ENCODE peak calls at places on chromosomes 1 and 21, in nine cellular contexts. Q, T, N, X, L, W, K, M and R are unnamed samples.
A peak's percentile ranks its signal among the peaks of the same experiment; 100 is the strongest.

GRCh38 chr1:202806845-202807366 is 1.3 kb downstream of the KDM5B start:
- DNase-seq in L (no peak), X (peak; percentile 42), Q (no peak), N (no peak), W (no peak), M (peak; percentile 32), K (no peak), T (no peak), R (peak; percentile 19)

GRCh38 chr21:37746849-37747248 is 169.4 kb downstream of the KCNJ6 start:
- DNase-seq in Q (no peak), M (no peak), N (no peak), L (no peak), X (no peak), T (no peak), K (no peak), W (no peak), R (no peak)

GRCh38 chr1:189851806-189852367 is 625.8 kb downstream of the BRINP3 start:
- DNase-seq in M (no peak), Q (no peak), N (no peak), W (peak; percentile 64), T (no peak), L (no peak), X (no peak), K (no peak), R (no peak)

GRCh38 chr1:117051224-117052064 is 8.7 kb upstream of the TTF2 start:
- DNase-seq in K (no peak), L (no peak), Q (no peak), M (no peak), W (no peak), X (peak; percentile 65), T (no peak), N (peak; percentile 11), R (no peak)

GRCh38 chr1:150560011-150560438 is 10.8 kb downstream of the ADAMTSL4 start:
- DNase-seq in N (peak; percentile 68), M (peak; percentile 79), T (peak; percentile 81), L (peak; percentile 76), W (no peak), K (no peak), Q (no peak), X (peak; percentile 86), R (peak; percentile 73)

GRCh38 chr21:42463861-42464515 is 32.0 kb downstream of the RSPH1 start:
- DNase-seq in W (no peak), Q (peak; percentile 68), L (no peak), N (no peak), M (no peak), X (peak; percentile 79), T (no peak), K (peak; percentile 64), R (peak; percentile 34)

GRCh38 chr1:229253170-229253974 is 17.5 kb upstream of the RAB4A start:
- DNase-seq in N (no peak), T (no peak), K (no peak), M (no peak), L (no peak), W (peak; percentile 39), X (peak; percentile 33), Q (peak; percentile 32), R (no peak)

GRCh38 chr21:28521932-28522826 is 470.5 kb downstream of the LTN1 start:
- DNase-seq in T (no peak), K (peak; percentile 47), W (peak; percentile 24), L (no peak), Q (peak; percentile 79), X (no peak), M (no peak), N (peak; percentile 39), R (no peak)

GRCh38 chr21:36246080-36246631 is 73.8 kb upstream of the MORC3 start:
- DNase-seq in M (no peak), N (no peak), K (no peak), T (no peak), Q (no peak), X (no peak), L (no peak), W (no peak), R (no peak)

GRCh38 chr1:203250936-203251335 is 21.5 kb upstream of the CHIT1 start:
- DNase-seq in T (no peak), Q (no peak), X (no peak), L (no peak), N (no peak), M (no peak), K (no peak), W (no peak), R (no peak)

GRCh38 chr1:54516249-54516920 is 31.6 kb upstream of the ACOT11 start:
- DNase-seq in M (no peak), K (no peak), L (no peak), W (no peak), Q (peak; percentile 8), T (no peak), N (no peak), X (no peak), R (no peak)

GRCh38 chr1:61053712-61054608 is 28.4 kb upstream of the NFIA start:
- DNase-seq in W (no peak), X (peak; percentile 26), L (peak; percentile 63), T (peak; percentile 75), Q (no peak), K (no peak), M (peak; percentile 52), N (peak; percentile 48), R (peak; percentile 77)

GRCh38 chr1:97488505-97488904 is 432.3 kb downstream of the DPYD start:
- DNase-seq in N (no peak), L (no peak), M (no peak), X (no peak), W (no peak), K (no peak), Q (no peak), T (no peak), R (no peak)

GRCh38 chr1:44819594-44820327 is 11.4 kb downstream of the BTBD19 start:
- DNase-seq in M (peak; percentile 78), Q (peak; percentile 95), W (peak; percentile 89), N (peak; percentile 82), K (peak; percentile 92), T (peak; percentile 81), X (peak; percentile 92), L (peak; percentile 81), R (peak; percentile 84)

GRCh38 chr1:228329887-228330286 is 76.7 kb downstream of the TRIM11 start:
- DNase-seq in Q (no peak), T (no peak), N (no peak), L (no peak), X (no peak), K (no peak), M (no peak), W (no peak), R (no peak)

GRCh38 chr1:27521336-27522147 is 31.6 kb upstream of the WASF2 start:
- DNase-seq in Q (no peak), W (no peak), K (no peak), X (peak; percentile 55), T (peak; percentile 48), N (peak; percentile 63), M (no peak), L (peak; percentile 50), R (no peak)

GRCh38 chr1:227888404-227889046 is 59.2 kb downstream of the WNT9A start:
- DNase-seq in K (no peak), L (no peak), T (no peak), N (no peak), M (peak; percentile 25), W (no peak), X (no peak), Q (no peak), R (no peak)

GRCh38 chr1:91549041-91549735 is 48.5 kb downstream of the CDC7 start:
- DNase-seq in K (no peak), W (no peak), N (no peak), T (no peak), M (no peak), L (no peak), X (peak; percentile 80), Q (no peak), R (no peak)

GRCh38 chr1:222975472-222976122 is 160.8 kb downstream of the DISP1 start:
- DNase-seq in X (no peak), W (no peak), M (no peak), N (peak; percentile 15), Q (peak; percentile 28), L (no peak), K (peak; percentile 50), T (no peak), R (no peak)

GRCh38 chr1:21175324-21175669 is 1.4 kb downstream of the EIF4G3 start:
- DNase-seq in L (no peak), K (peak; percentile 37), N (no peak), Q (peak; percentile 27), T (peak; percentile 67), W (no peak), X (peak; percentile 45), M (no peak), R (peak; percentile 63)

GRCh38 chr1:31627301-31627929 is 9.9 kb downstream of the HCRTR1 start:
- DNase-seq in T (peak; percentile 68), M (peak; percentile 63), N (no peak), W (no peak), Q (no peak), K (no peak), X (no peak), L (peak; percentile 75), R (peak; percentile 63)

GRCh38 chr21:44935533-44935927 is 4.3 kb upstream of the SLX9 start:
- DNase-seq in K (no peak), M (no peak), W (no peak), X (no peak), N (no peak), T (peak; percentile 7), L (no peak), Q (no peak), R (no peak)

GRCh38 chr1:27597511-27598216 is 6.3 kb downstream of the AHDC1 start:
- DNase-seq in M (no peak), L (peak; percentile 7), W (no peak), T (no peak), N (peak; percentile 61), X (no peak), Q (peak; percentile 41), K (no peak), R (no peak)

GRCh38 chr1:220879509-220880366 is 495 bp downstream of the HLX start:
- DNase-seq in T (peak; percentile 77), L (peak; percentile 75), K (no peak), N (peak; percentile 90), X (no peak), W (no peak), Q (peak; percentile 51), M (peak; percentile 42), R (peak; percentile 74)

GRCh38 chr1:215547009-215547408 is 20.1 kb upstream of the KCTD3 start:
- DNase-seq in M (no peak), L (no peak), W (no peak), N (no peak), Q (no peak), T (no peak), K (no peak), X (no peak), R (no peak)

GRCh38 chr1:22527555-22528296 is 35.6 kb upstream of the EPHA8 start:
- DNase-seq in N (no peak), X (no peak), K (no peak), L (no peak), T (no peak), M (no peak), W (no peak), Q (no peak), R (no peak)

GRCh38 chr21:46414965-46415275 is 43.8 kb upstream of the DIP2A start:
- DNase-seq in X (no peak), Q (no peak), W (no peak), N (no peak), K (no peak), L (peak; percentile 9), M (no peak), T (peak; percentile 2), R (no peak)

GRCh38 chr1:153506831-153507413 is 28.9 kb downstream of the S100A6 start:
- DNase-seq in L (peak; percentile 86), Q (peak; percentile 91), N (peak; percentile 89), K (peak; percentile 77), W (peak; percentile 41), T (peak; percentile 86), M (peak; percentile 92), X (no peak), R (peak; percentile 74)

GRCh38 chr1:86487131-86487804 is 18.5 kb downstream of the CLCA1 start:
- DNase-seq in K (peak; percentile 70), M (no peak), L (peak; percentile 60), T (peak; percentile 34), W (peak; percentile 69), Q (peak; percentile 47), X (no peak), N (peak; percentile 88), R (peak; percentile 67)